ENCODE peak calls at places on chromosomes 7 and 10, in six cellular contexts. B is AG04449; X is HTR-8/SVneo; F is GM23248; A is activated CD4-positive, alpha-beta T cell treated with anti-CD3 and anti-CD28 coated beads, Interleukin-2, amount 10 ng/mL, durations not matched to agents 7 days and 5 days; J is KBM-7. H is an unnamed sample.

GRCh38 chr7:51243631-51244030 is 73.0 kb downstream of the COBL start:
- DNase-seq in J (no peak), X (no peak), A (no peak), F (no peak), B (no peak), H (peak)

GRCh38 chr7:50953303-50953702 is 170.6 kb upstream of the GRB10 start:
- DNase-seq in B (no peak), F (peak), A (no peak), J (no peak), X (no peak), H (no peak)

GRCh38 chr10:22659901-22660300 is 54.5 kb downstream of the PIP4K2A start:
- DNase-seq in F (no peak), A (no peak), J (no peak), B (no peak), X (no peak), H (no peak)

GRCh38 chr10:58764087-58764747 is 251.5 kb downstream of the BICC1 start:
- DNase-seq in J (no peak), B (no peak), F (no peak), X (no peak), A (no peak), H (no peak)

GRCh38 chr7:14351167-14351566 is 361.7 kb upstream of the ETV1 start:
- DNase-seq in A (no peak), J (no peak), X (no peak), F (peak), B (no peak), H (no peak)

GRCh38 chr7:44693641-44694313 is 54.9 kb upstream of the ZMIZ2 start:
- DNase-seq in B (peak), X (no peak), F (peak), A (no peak), J (no peak), H (no peak)

GRCh38 chr10:3754727-3755439 is 30.1 kb downstream of the KLF6 start:
- DNase-seq in B (no peak), F (peak), A (peak), J (no peak), X (peak), H (peak)

GRCh38 chr7:142142702-142143101 is 31.2 kb downstream of the MGAM2 start:
- DNase-seq in X (no peak), B (no peak), A (no peak), F (no peak), J (no peak), H (no peak)

GRCh38 chr10:113457408-113457807 is 95.4 kb upstream of the HABP2 start:
- DNase-seq in J (no peak), F (no peak), X (no peak), B (no peak), A (no peak), H (no peak)

GRCh38 chr10:122190151-122190550 is 80.9 kb upstream of the BTBD16 start:
- DNase-seq in J (no peak), B (no peak), X (no peak), F (no peak), A (no peak), H (no peak)

GRCh38 chr7:119925890-119926289 is 347.1 kb upstream of the KCND2 start:
- DNase-seq in X (no peak), A (no peak), F (no peak), B (no peak), J (no peak), H (no peak)

GRCh38 chr10:51117794-51118193 is 43.5 kb downstream of the PRKG1 start:
- DNase-seq in X (no peak), A (no peak), B (no peak), J (no peak), F (peak), H (no peak)

GRCh38 chr7:135957627-135958026 is 19.5 kb downstream of the MTPN start:
- DNase-seq in B (no peak), A (no peak), X (no peak), F (no peak), J (no peak), H (no peak)

GRCh38 chr10:31477584-31477983 is 158.6 kb downstream of the ZEB1 start:
- DNase-seq in F (no peak), B (no peak), X (no peak), J (no peak), A (no peak), H (no peak)

GRCh38 chr10:75363431-75363830 is 38.1 kb downstream of the ZNF503 start:
- DNase-seq in X (no peak), J (no peak), F (no peak), B (no peak), A (no peak), H (no peak)

GRCh38 chr10:19811517-19811916 is 4.7 kb upstream of the PLXDC2 start:
- DNase-seq in X (no peak), B (no peak), F (peak), J (peak), A (no peak), H (no peak)

GRCh38 chr7:42876182-42877068 is 35.4 kb downstream of the C7orf25 start:
- DNase-seq in A (peak), X (peak), B (no peak), F (peak), J (peak), H (no peak)

GRCh38 chr7:25025218-25025671 is 45.3 kb upstream of the OSBPL3 start:
- DNase-seq in J (no peak), X (peak), F (peak), B (peak), A (no peak), H (no peak)

GRCh38 chr10:59702347-59702746 is 7.3 kb downstream of the SLC16A9 start:
- DNase-seq in B (no peak), F (no peak), X (no peak), A (no peak), J (no peak), H (no peak)

GRCh38 chr7:29019896-29020295 is 61.8 kb upstream of the TRIL start:
- DNase-seq in B (no peak), J (no peak), A (no peak), F (no peak), X (no peak), H (no peak)

GRCh38 chr10:53209941-53210611 is 437.5 kb upstream of the MBL2 start:
- DNase-seq in F (peak), A (no peak), X (peak), B (no peak), J (peak), H (no peak)

GRCh38 chr7:135251502-135252327 is 18.1 kb downstream of the STRA8 start:
- DNase-seq in J (peak), F (no peak), A (no peak), B (no peak), X (no peak), H (no peak)

GRCh38 chr10:119495545-119495944 is 47.0 kb downstream of the RGS10 start:
- DNase-seq in X (no peak), A (no peak), F (no peak), J (no peak), B (no peak), H (no peak)

GRCh38 chr10:61830072-61830845 is 71.2 kb upstream of the ARID5B start:
- DNase-seq in A (no peak), F (no peak), B (no peak), J (no peak), X (no peak), H (no peak)

GRCh38 chr10:102642553-102643345 is 1.5 kb upstream of the TRIM8 start:
- DNase-seq in X (no peak), F (peak), J (peak), B (no peak), A (peak), H (peak)

GRCh38 chr7:18978108-18978495 is 139.3 kb downstream of the TWIST1 start:
- DNase-seq in B (peak), A (no peak), F (peak), X (peak), J (no peak), H (no peak)

GRCh38 chr10:6343321-6344010 is 140.7 kb downstream of the PFKFB3 start:
- DNase-seq in J (no peak), A (no peak), F (no peak), X (no peak), B (no peak), H (no peak)

GRCh38 chr10:5293691-5294550 is 70.8 kb upstream of the UCN3 start:
- DNase-seq in X (peak), A (peak), J (peak), F (peak), B (no peak), H (peak)

GRCh38 chr10:79235765-79236755 is 111.2 kb upstream of the PPIF start:
- DNase-seq in F (no peak), J (no peak), X (no peak), A (no peak), B (no peak), H (no peak)

GRCh38 chr7:74582447-74583039 is 75.0 kb upstream of the GTF2I start:
- DNase-seq in B (no peak), A (no peak), J (no peak), F (no peak), X (no peak), H (no peak)

GRCh38 chr7:105808703-105809590 is 67.5 kb downstream of the ATXN7L1 start:
- DNase-seq in X (no peak), F (peak), B (no peak), J (peak), A (peak), H (no peak)

GRCh38 chr10:50369931-50370330 is 118.6 kb upstream of the ASAH2 start:
- DNase-seq in A (no peak), X (no peak), B (no peak), J (no peak), F (peak), H (no peak)

GRCh38 chr7:112018305-112019030 is 187.7 kb downstream of the DOCK4 start:
- DNase-seq in F (no peak), A (no peak), X (no peak), B (no peak), J (no peak), H (no peak)

GRCh38 chr7:107622429-107622828 is 38.2 kb upstream of the SLC26A4 start:
- DNase-seq in F (peak), J (peak), X (no peak), B (peak), A (no peak), H (no peak)

GRCh38 chr7:46854958-46855473 is 726.9 kb downstream of the TNS3 start:
- DNase-seq in B (peak), J (no peak), F (peak), A (no peak), X (peak), H (no peak)

GRCh38 chr10:93580824-93581223 is 14.4 kb downstream of the FFAR4 start:
- DNase-seq in B (no peak), A (no peak), J (no peak), F (peak), X (no peak), H (no peak)

GRCh38 chr7:143296686-143297085 is 8.5 kb downstream of the CASP2 start:
- DNase-seq in F (no peak), X (no peak), B (no peak), A (no peak), J (peak), H (no peak)

H was measured in left lobe of liver.